ENCODE peak calls at places on chromosomes 3 and 15, in eight cellular contexts. J is activated CD4-positive, alpha-beta T cell treated with anti-CD3 and anti-CD28 coated beads for 4 hours; W is Peyer's patch; P is islet precursor cell; T is stimulated activated CD4-positive, alpha-beta T cell treated with anti-CD3 and anti-CD28 coated beads, Interleukin-12 subunit alpha, Interleukin-12 subunit beta, amount 100 ng/mL, for 4 hours; C is T-helper 1 cell; Z is endothelial cell; I is activated CD8-positive, alpha-beta memory T cell treated with anti-CD3 and anti-CD28 coated beads for 48 hours. H is an unnamed sample.

GRCh38 chr15:88909956-88910831 is 3.0 kb downstream of the MFGE8 start:
- DNase-seq in Z (no peak), W (no peak), J (no peak), P (no peak), T (no peak), C (no peak), I (no peak), H (no peak)

GRCh38 chr15:80265021-80265420 is 13.0 kb upstream of the CTXND1 start:
- DNase-seq in P (no peak), C (no peak), J (no peak), W (no peak), Z (no peak), I (no peak), T (no peak), H (no peak)

GRCh38 chr3:133040696-133041523 is 2.7 kb downstream of the TMEM108 start:
- DNase-seq in W (peak; percentile 46), J (no peak), I (peak; percentile 5), C (peak; percentile 10), T (no peak), Z (peak; percentile 89), P (peak; percentile 90), H (peak; percentile 8)

GRCh38 chr15:32020158-32020557 is 10.2 kb upstream of the CHRNA7 start:
- DNase-seq in J (no peak), C (no peak), W (no peak), P (no peak), I (no peak), T (no peak), Z (no peak), H (no peak)

GRCh38 chr15:29805708-29806104 is 16.6 kb downstream of the TJP1 start:
- DNase-seq in Z (no peak), I (no peak), T (no peak), P (no peak), J (no peak), W (no peak), C (no peak), H (no peak)

GRCh38 chr3:123586966-123587365 is 2.1 kb upstream of the HACD2 start:
- DNase-seq in C (no peak), I (no peak), P (peak; percentile 88), T (no peak), J (no peak), Z (no peak), W (no peak), H (no peak)

GRCh38 chr3:168991813-168992212 is 671.7 kb downstream of the MECOM start:
- DNase-seq in P (no peak), W (no peak), Z (no peak), C (no peak), J (no peak), T (no peak), I (no peak), H (no peak)

GRCh38 chr3:8970971-8971589 is 7.8 kb upstream of the RAD18 start:
- DNase-seq in P (no peak), I (peak; percentile 55), J (peak; percentile 81), T (peak; percentile 65), C (peak; percentile 64), Z (peak; percentile 68), W (no peak), H (no peak)

GRCh38 chr3:72310028-72310987 is 525.4 kb upstream of the PROK2 start:
- DNase-seq in P (peak; percentile 65), J (no peak), W (peak; percentile 63), I (no peak), T (no peak), C (peak; percentile 68), Z (peak; percentile 40), H (peak; percentile 84)

GRCh38 chr3:161055210-161055609 is 49.9 kb downstream of the B3GALNT1 start:
- DNase-seq in P (no peak), W (no peak), Z (no peak), I (no peak), J (no peak), T (no peak), C (no peak), H (no peak)

GRCh38 chr15:48802867-48803266 is 8.0 kb downstream of the CEP152 start:
- DNase-seq in Z (no peak), I (no peak), J (no peak), P (peak; percentile 78), W (no peak), T (no peak), C (no peak), H (no peak)

GRCh38 chr3:11549580-11550140 is 94.1 kb downstream of the VGLL4 start:
- DNase-seq in Z (no peak), T (no peak), I (no peak), P (peak; percentile 44), W (no peak), J (no peak), C (no peak), H (no peak)

GRCh38 chr15:68412218-68412617 is 19.7 kb downstream of the ITGA11 start:
- DNase-seq in Z (no peak), W (no peak), J (no peak), C (no peak), T (no peak), P (peak; percentile 25), I (no peak), H (no peak)

H was measured in GM06990.